ENCODE peak calls at places on chromosomes 4 and X, in four cellular contexts. A is transverse colon, T is sigmoid colon, U is fibroblast of lung. B is an unnamed sample.
A peak's percentile ranks its signal among the peaks of the same experiment; 100 is the strongest.

GRCh38 chr4:146520894-146521542 is 722 bp downstream of the SLC10A7 start:
- DNase-seq in U (peak; percentile 56), T (no peak), A (peak; percentile 57), B (peak; percentile 25)

GRCh38 chrX:3711331-3711917 is 2.0 kb downstream of the PRKX start:
- DNase-seq in T (no peak), A (peak; percentile 25), U (no peak), B (no peak)

GRCh38 chr4:122796801-122797404 is 29.7 kb upstream of the FGF2 start:
- DNase-seq in A (no peak), U (no peak), T (no peak), B (no peak)

GRCh38 chrX:110698696-110699095 is 96.9 kb downstream of the CHRDL1 start:
- DNase-seq in T (no peak), A (no peak), U (no peak), B (no peak)

GRCh38 chr4:32697281-32697814 is 1977.2 kb downstream of the PCDH7 start:
- DNase-seq in T (no peak), A (no peak), U (no peak), B (no peak)

GRCh38 chr4:1412376-1413220 is 6.4 kb upstream of the NKX1-1 start:
- DNase-seq in U (no peak), T (no peak), A (no peak), B (no peak)

GRCh38 chr4:42865572-42866189 is 26.8 kb upstream of the GRXCR1 start:
- DNase-seq in A (peak; percentile 44), U (peak; percentile 62), T (no peak), B (peak; percentile 64)

GRCh38 chr4:15245006-15245530 is 182.8 kb upstream of the C1QTNF7 start:
- DNase-seq in T (no peak), U (no peak), A (no peak), B (no peak)

GRCh38 chrX:41145920-41146608 is 60.8 kb downstream of the USP9X start:
- DNase-seq in A (no peak), T (no peak), U (peak; percentile 89), B (no peak)

GRCh38 chr4:159250751-159251325 is 148.0 kb downstream of the RAPGEF2 start:
- DNase-seq in U (no peak), A (no peak), T (no peak), B (no peak)

GRCh38 chrX:69077895-69078455 is 87.3 kb downstream of the PJA1 start:
- DNase-seq in U (no peak), A (no peak), T (peak; percentile 45), B (no peak)

GRCh38 chrX:137430984-137431475 is 134.9 kb upstream of the ZIC3 start:
- DNase-seq in A (no peak), U (no peak), T (no peak), B (no peak)

GRCh38 chrX:107674480-107675364 is 46.4 kb downstream of the PRPS1 start:
- DNase-seq in T (peak; percentile 95), A (peak; percentile 69), U (peak; percentile 96), B (no peak)

GRCh38 chr4:3045500-3045850 is 28.9 kb downstream of the HTT-AS start:
- DNase-seq in A (peak; percentile 63), T (peak; percentile 87), U (peak; percentile 55), B (no peak)

GRCh38 chrX:104270212-104270611 is 15.5 kb upstream of the ESX1 start:
- DNase-seq in A (no peak), U (no peak), T (no peak), B (no peak)

GRCh38 chrX:150329888-150330287 is 33.2 kb upstream of the MAMLD1 start:
- DNase-seq in U (no peak), T (no peak), A (no peak), B (no peak)

GRCh38 chr4:7052923-7053715 is 9.9 kb downstream of the TADA2B start:
- DNase-seq in U (peak; percentile 19), T (peak; percentile 77), A (no peak), B (no peak)

GRCh38 chr4:3721627-3722026 is 44.6 kb upstream of the ADRA2C start:
- DNase-seq in U (no peak), T (no peak), A (no peak), B (no peak)

GRCh38 chr4:121156822-121157769 is 7.0 kb downstream of the TNIP3 start:
- DNase-seq in A (peak; percentile 39), T (no peak), U (peak; percentile 25), B (peak; percentile 22)

GRCh38 chr4:87192155-87192919 is 28.1 kb downstream of the KLHL8 start:
- DNase-seq in T (no peak), A (no peak), U (no peak), B (no peak)

GRCh38 chr4:163473130-163473529 is 424 bp downstream of the TKTL2 start:
- DNase-seq in U (no peak), A (no peak), T (no peak), B (no peak)

GRCh38 chrX:15815779-15816452 is 25.6 kb downstream of the ZRSR2 start:
- DNase-seq in T (no peak), A (peak; percentile 12), U (peak; percentile 33), B (peak; percentile 22)

GRCh38 chr4:184039963-184040383 is 134.9 kb downstream of the STOX2 start:
- DNase-seq in T (no peak), U (peak; percentile 19), A (no peak), B (no peak)

GRCh38 chrX:101287402-101287801 is 3.7 kb downstream of the TAF7L start:
- DNase-seq in A (no peak), U (peak; percentile 56), T (no peak), B (peak; percentile 11)

GRCh38 chr4:101025755-101026154 is 321.6 kb downstream of the PPP3CA start:
- DNase-seq in T (no peak), U (no peak), A (no peak), B (no peak)

GRCh38 chrX:121356139-121356849 is 308.9 kb downstream of the GLUD2 start:
- DNase-seq in U (no peak), A (no peak), T (no peak), B (no peak)

GRCh38 chrX:149284616-149285015 is 220.5 kb downstream of the IDS start:
- DNase-seq in A (no peak), U (no peak), T (no peak), B (no peak)

GRCh38 chrX:37958493-37959211 is 47.7 kb upstream of the SYTL5 start:
- DNase-seq in U (no peak), A (no peak), T (no peak), B (no peak)

GRCh38 chr4:10753326-10753725 is 68.8 kb upstream of the CLNK start:
- DNase-seq in A (no peak), T (no peak), U (no peak), B (no peak)

GRCh38 chr4:157978680-157979361 is 194.0 kb downstream of the GASK1B start:
- DNase-seq in T (no peak), U (peak; percentile 75), A (peak; percentile 8), B (peak; percentile 71)

GRCh38 chr4:173167793-173168395 is 717 bp upstream of the GALNT7 start:
- DNase-seq in U (peak; percentile 36), A (peak; percentile 57), T (peak; percentile 67), B (peak; percentile 42)

GRCh38 chr4:2827071-2827873 is 16.4 kb upstream of the ADD1 start:
- DNase-seq in A (no peak), U (no peak), T (peak; percentile 58), B (peak; percentile 4)

GRCh38 chr4:22477136-22477793 is 38.6 kb downstream of the ADGRA3 start:
- DNase-seq in T (no peak), A (peak; percentile 42), U (no peak), B (no peak)

GRCh38 chrX:107571296-107571998 is 56.9 kb upstream of the PRPS1 start:
- DNase-seq in U (peak; percentile 84), A (no peak), T (no peak), B (no peak)

GRCh38 chr4:178037459-178038214 is 595.4 kb upstream of the AGA start:
- DNase-seq in A (no peak), U (no peak), T (no peak), B (peak; percentile 40)

GRCh38 chrX:16971694-16972093 is 25.2 kb downstream of the REPS2 start:
- DNase-seq in U (no peak), A (no peak), T (no peak), B (no peak)

GRCh38 chr4:51884055-51884454 is 41.1 kb downstream of the DCUN1D4 start:
- DNase-seq in T (no peak), A (no peak), U (no peak), B (no peak)
- H3K36me3 ChIP-seq in T (no peaks in the 10 kb centered on the region), A (no peaks in the 10 kb centered on the region), U (peaks cover under 1% of the 10 kb centered on the region), B (peaks cover 47% of the 10 kb centered on the region)

GRCh38 chr4:39278476-39278875 is 87.7 kb downstream of the RFC1 start:
- DNase-seq in T (no peak), U (no peak), A (no peak), B (no peak)

GRCh38 chr4:39279416-39279815 is 86.7 kb downstream of the RFC1 start:
- DNase-seq in A (no peak), T (no peak), U (no peak), B (no peak)

GRCh38 chr4:39274503-39274902 is 91.7 kb downstream of the RFC1 start:
- DNase-seq in A (no peak), U (no peak), T (no peak), B (no peak)
- H3K36me3 ChIP-seq in A (no peaks in the 10 kb centered on the region), U (no peaks in the 10 kb centered on the region), T (peaks cover 4% of the 10 kb centered on the region), B (peaks cover 4% of the 10 kb centered on the region)

GRCh38 chr4:99058228-99058627 is 30.4 kb downstream of the ADH5 start:
- DNase-seq in A (no peak), T (no peak), U (no peak), B (no peak)

GRCh38 chr4:99062120-99062519 is 26.5 kb downstream of the ADH5 start:
- DNase-seq in U (no peak), T (no peak), A (no peak), B (no peak)

GRCh38 chr4:99059550-99059949 is 29.0 kb downstream of the ADH5 start:
- DNase-seq in T (no peak), U (no peak), A (no peak), B (no peak)

GRCh38 chr4:99061048-99061447 is 27.5 kb downstream of the ADH5 start:
- DNase-seq in A (no peak), U (no peak), T (no peak), B (no peak)
- H3K36me3 ChIP-seq in A (no peaks in the 10 kb centered on the region), U (peaks cover 4% of the 10 kb centered on the region), T (no peaks in the 10 kb centered on the region), B (peaks cover 35% of the 10 kb centered on the region)

GRCh38 chrX:96569034-96569433 is 115.6 kb upstream of the DIAPH2 start:
- DNase-seq in U (no peak), T (no peak), A (peak; percentile 36), B (no peak)
- H3K36me3 ChIP-seq in U (no peaks in the 10 kb centered on the region), T (no peaks in the 10 kb centered on the region), A (no peaks in the 10 kb centered on the region), B (no peaks in the 10 kb centered on the region)